ENCODE peak calls at places on chromosomes 13 and 19, in five cellular contexts. R, H, Q, X and W are unnamed samples.

GRCh38 chr13:76812206-76812882 is 73.9 kb downstream of the KCTD12 start:
- DNase-seq in R (no peak), H (no peak), Q (peak; percentile 94), X (no peak), W (peak; percentile 95)

GRCh38 chr13:110238795-110239194 is 68.2 kb downstream of the COL4A1 start:
- DNase-seq in R (no peak), Q (peak; percentile 68), X (no peak), H (no peak), W (no peak)

GRCh38 chr19:55166530-55167268 is at the start of gene DNAAF3:
- DNase-seq in X (peak; percentile 75), H (peak; percentile 90), Q (peak; percentile 93), R (peak; percentile 99), W (peak; percentile 79)

GRCh38 chr19:46413262-46414031 is at the start of gene CCDC8:
- DNase-seq in Q (peak; percentile 79), X (no peak), R (peak; percentile 98), H (peak; percentile 54), W (peak; percentile 69)

GRCh38 chr19:41700381-41701195 is 7.8 kb upstream of the CEACAM5 start:
- DNase-seq in X (no peak), R (no peak), H (no peak), Q (no peak), W (no peak)

GRCh38 chr19:37165635-37166034 is 6.9 kb downstream of the ZNF585A start:
- DNase-seq in R (no peak), Q (no peak), X (no peak), H (no peak), W (no peak)

GRCh38 chr13:51113186-51113881 is 2.3 kb upstream of the C13orf42 start:
- DNase-seq in X (no peak), H (no peak), Q (no peak), R (peak; percentile 15), W (no peak)

GRCh38 chr13:78137404-78138142 is 218.9 kb upstream of the EDNRB start:
- DNase-seq in Q (peak; percentile 60), R (peak; percentile 72), H (peak; percentile 77), X (peak; percentile 1), W (peak; percentile 77)

GRCh38 chr13:49297338-49297737 is 49.6 kb downstream of the CDADC1 start:
- DNase-seq in H (no peak), Q (no peak), X (no peak), R (no peak), W (no peak)

GRCh38 chr19:55451522-55452380 is 8.7 kb upstream of the SHISA7 start:
- DNase-seq in X (no peak), R (no peak), Q (no peak), H (peak; percentile 34), W (peak; percentile 67)

GRCh38 chr19:12800873-12801465 is 631 bp downstream of the PRDX2 start:
- DNase-seq in Q (no peak), X (no peak), R (peak; percentile 43), H (no peak), W (no peak)

GRCh38 chr19:41302624-41303351 is 7.2 kb upstream of the CCDC97 start:
- DNase-seq in H (no peak), Q (no peak), R (no peak), X (peak; percentile 56), W (no peak)

GRCh38 chr13:45456196-45456972 is 8.4 kb upstream of the COG3 start:
- DNase-seq in R (no peak), X (no peak), H (no peak), Q (peak; percentile 26), W (no peak)

GRCh38 chr19:29795882-29796523 is 15.8 kb upstream of the CCNE1 start:
- DNase-seq in R (no peak), Q (no peak), X (no peak), H (no peak), W (peak; percentile 52)

GRCh38 chr13:46633416-46633815 is 80.4 kb downstream of the LRCH1 start:
- DNase-seq in X (no peak), R (peak; percentile 27), Q (peak; percentile 74), H (no peak), W (no peak)

GRCh38 chr19:291561-292280 is 518 bp upstream of the PLPP2 start:
- DNase-seq in X (no peak), Q (no peak), R (no peak), H (no peak), W (no peak)

GRCh38 chr19:48543121-48543710 is 8.8 kb upstream of the SULT2B1 start:
- DNase-seq in R (peak; percentile 46), H (no peak), Q (no peak), X (no peak), W (no peak)

GRCh38 chr13:59883885-59884284 is 279.8 kb downstream of the DIAPH3 start:
- DNase-seq in Q (no peak), H (no peak), X (no peak), R (no peak), W (no peak)

GRCh38 chr19:16075430-16076153 is 703 bp upstream of the TPM4 start:
- DNase-seq in R (peak; percentile 30), X (no peak), Q (no peak), H (no peak), W (no peak)

GRCh38 chr19:48152552-48152951 is 17.6 kb downstream of the LIG1 start:
- DNase-seq in X (peak; percentile 60), R (peak; percentile 72), Q (peak; percentile 31), H (peak; percentile 79), W (peak; percentile 80)

GRCh38 chr13:94416454-94417080 is 62.9 kb downstream of the DCT start:
- DNase-seq in X (no peak), R (peak; percentile 80), Q (peak; percentile 2), H (peak; percentile 4), W (peak; percentile 7)

GRCh38 chr13:66933994-66934393 is 296.1 kb downstream of the PCDH9 start:
- DNase-seq in Q (peak; percentile 40), R (no peak), X (no peak), H (no peak), W (no peak)

GRCh38 chr13:95926231-95926630 is 127.0 kb downstream of the UGGT2 start:
- DNase-seq in R (no peak), Q (no peak), H (no peak), X (no peak), W (no peak)

GRCh38 chr13:68304287-68304893 is 1074.3 kb upstream of the PCDH9 start:
- DNase-seq in Q (no peak), X (no peak), R (no peak), H (peak; percentile 4), W (peak; percentile 9)

GRCh38 chr13:98324105-98324504 is 147.0 kb upstream of the RNF113B start:
- DNase-seq in R (no peak), X (no peak), H (no peak), Q (peak; percentile 75), W (no peak)

GRCh38 chr13:68736961-68737360 is 1370.7 kb upstream of the ATXN8OS start:
- DNase-seq in Q (no peak), R (no peak), H (no peak), X (no peak), W (no peak)

GRCh38 chr19:53947624-53948023 is 15.1 kb upstream of the CACNG8 start:
- DNase-seq in R (peak; percentile 72), H (no peak), X (no peak), Q (no peak), W (peak; percentile 13)

GRCh38 chr13:97435794-97436193 is 1.8 kb downstream of the RAP2A start:
- DNase-seq in H (no peak), Q (no peak), X (no peak), R (no peak), W (no peak)

GRCh38 chr19:56111601-56112312 is 9.3 kb downstream of the ZNF787 start:
- DNase-seq in X (peak; percentile 27), R (no peak), Q (no peak), H (no peak), W (peak; percentile 51)

GRCh38 chr13:50762969-50763568 is 80.4 kb downstream of the DLEU7 start:
- DNase-seq in R (no peak), X (no peak), H (no peak), Q (no peak), W (no peak)

GRCh38 chr13:48078251-48078656 is 16.6 kb downstream of the MED4 start:
- DNase-seq in X (no peak), Q (no peak), H (no peak), R (no peak), W (peak; percentile 8)

GRCh38 chr19:18481505-18482222 is 40.2 kb downstream of the ELL start:
- DNase-seq in X (peak; percentile 34), R (no peak), H (no peak), Q (no peak), W (peak; percentile 57)

GRCh38 chr19:47713046-47714021 is at the start of gene EHD2:
- DNase-seq in R (peak; percentile 61), X (peak; percentile 60), H (peak; percentile 64), Q (peak; percentile 84), W (peak; percentile 17)